ENCODE peak calls at places on chromosomes 13 and 19, in four cellular contexts. E, M, I and D are unnamed samples.

GRCh38 chr19:17025361-17025760 is 1.2 kb downstream of the CPAMD8 start:
- DNase-seq in E (no peak), M (no peak), I (no peak), D (no peak)

GRCh38 chr19:13079542-13079986 is 23.1 kb downstream of the LYL1 start:
- DNase-seq in E (peak; percentile 28), M (no peak), I (no peak), D (no peak)

GRCh38 chr19:55070755-55071502 is 4.7 kb upstream of the EPS8L1 start:
- DNase-seq in E (no peak), M (no peak), I (no peak), D (no peak)

GRCh38 chr13:99119686-99120085 is 81.0 kb upstream of the UBAC2 start:
- DNase-seq in E (no peak), M (no peak), I (no peak), D (no peak)

GRCh38 chr19:33000510-33000909 is 28.5 kb downstream of the FAAP24 start:
- DNase-seq in E (no peak), M (no peak), I (no peak), D (no peak)

GRCh38 chr19:42422576-42423461 is 4.4 kb downstream of the LIPE start:
- DNase-seq in E (no peak), M (peak; percentile 74), I (no peak), D (peak; percentile 64)

GRCh38 chr19:13913352-13913751 is 7.4 kb downstream of the CC2D1A start:
- DNase-seq in E (no peak), M (no peak), I (no peak), D (no peak)

GRCh38 chr19:12946092-12946845 is 607 bp downstream of the RAD23A start:
- DNase-seq in E (peak; percentile 81), M (peak; percentile 74), I (peak; percentile 68), D (peak; percentile 74)

GRCh38 chr19:44799627-44800257 is 9.2 kb upstream of the BCAM start:
- DNase-seq in E (no peak), M (no peak), I (no peak), D (no peak)

GRCh38 chr19:16062789-16063188 is 13.5 kb upstream of the TPM4 start:
- DNase-seq in E (peak; percentile 45), M (peak; percentile 69), I (peak; percentile 54), D (peak; percentile 67)

GRCh38 chr13:101747039-101747438 is 294.6 kb downstream of the ITGBL1 start:
- DNase-seq in E (no peak), M (no peak), I (no peak), D (no peak)

GRCh38 chr19:35745328-35746086 is at the start of the genes PSENEN and U2AF1L4:
- DNase-seq in E (peak; percentile 99), M (peak; percentile 84), I (peak; percentile 98), D (peak; percentile 93)

GRCh38 chr13:41222259-41222852 is 28.0 kb upstream of the KBTBD7 start:
- DNase-seq in E (peak; percentile 72), M (peak; percentile 47), I (peak; percentile 47), D (peak; percentile 68)

GRCh38 chr19:17339088-17339741 is 1.9 kb downstream of the GTPBP3 start:
- DNase-seq in E (no peak), M (no peak), I (no peak), D (no peak)

GRCh38 chr19:8071912-8072311 is 19.4 kb downstream of the CCL25 start:
- DNase-seq in E (no peak), M (no peak), I (no peak), D (no peak)

GRCh38 chr19:47761566-47761965 is 16.2 kb downstream of the NOP53 start:
- DNase-seq in E (no peak), M (no peak), I (no peak), D (no peak)

GRCh38 chr13:94419304-94419943 is 60.1 kb downstream of the DCT start:
- DNase-seq in E (peak; percentile 6), M (no peak), I (no peak), D (no peak)

GRCh38 chr19:40718774-40719391 is 2.0 kb downstream of the ITPKC start:
- DNase-seq in E (peak; percentile 49), M (no peak), I (peak; percentile 73), D (peak; percentile 60)

GRCh38 chr19:44611812-44612295 is 1.5 kb upstream of the IGSF23 start:
- DNase-seq in E (no peak), M (no peak), I (no peak), D (no peak)

GRCh38 chr19:48654299-48655059 is 8.5 kb upstream of the CA11 start:
- DNase-seq in E (no peak), M (no peak), I (no peak), D (no peak)

GRCh38 chr13:48403151-48403631 is 9.7 kb downstream of the LPAR6 start:
- DNase-seq in E (no peak), M (no peak), I (no peak), D (no peak)

GRCh38 chr13:106919638-106920037 is 351.7 kb upstream of the ARGLU1 start:
- DNase-seq in E (peak; percentile 99), M (no peak), I (peak; percentile 43), D (no peak)

GRCh38 chr19:46984077-46985010 is 35.3 kb upstream of the NPAS1 start:
- DNase-seq in E (peak; percentile 40), M (no peak), I (no peak), D (no peak)

GRCh38 chr19:58218899-58219298 is 9.8 kb upstream of the ZNF544 start:
- DNase-seq in E (peak; percentile 20), M (no peak), I (no peak), D (no peak)

DNA sequence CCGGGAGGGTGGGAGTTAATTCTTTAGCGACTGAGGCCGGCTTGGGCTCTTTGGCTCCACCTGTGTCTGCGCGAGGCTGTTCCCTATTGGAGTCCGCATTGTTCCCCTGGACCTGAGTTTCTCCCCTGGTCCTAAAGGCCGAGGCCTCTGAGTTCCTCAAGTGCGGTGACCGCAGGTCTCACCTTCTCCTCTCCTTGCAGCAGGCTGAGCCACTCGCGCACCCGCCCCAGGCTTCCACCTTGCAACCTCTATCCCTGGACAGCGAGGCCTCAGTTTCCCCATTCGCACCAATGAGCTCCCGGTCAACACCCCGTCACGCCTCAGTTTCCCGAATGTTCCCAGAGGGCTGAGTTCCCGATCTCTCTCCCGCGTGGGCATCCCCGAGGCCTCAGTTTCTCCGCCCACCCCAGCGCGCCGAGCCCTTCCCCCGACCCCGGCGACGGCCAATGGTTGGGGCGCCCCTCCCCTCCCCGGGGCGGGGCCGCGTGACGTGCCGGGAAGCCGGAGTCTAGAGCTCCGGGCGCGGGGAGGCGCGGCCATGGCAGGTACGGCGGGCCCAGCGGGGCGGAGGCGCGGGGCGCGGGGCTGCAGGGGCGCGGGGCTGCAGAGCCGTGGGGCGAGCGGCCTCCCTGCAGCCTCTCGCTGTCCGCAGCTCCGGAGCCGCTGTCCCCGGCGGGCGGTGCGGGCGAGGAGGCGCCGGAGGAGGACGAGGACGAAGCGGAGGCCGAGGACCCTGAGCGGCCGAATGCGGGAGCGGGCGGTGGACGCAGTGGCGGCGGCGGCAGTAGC is at the start of gene MPND:
- DNase-seq in E (peak; percentile 83), M (peak; percentile 95), I (peak; percentile 92), D (peak; percentile 92)
- TF ChIP-seq CTCF in E (peak; percentile 47), M (no peak), I (peak; percentile 9), D (no peak)

GRCh38 chr13:109764474-109765292 is 21.7 kb downstream of the IRS2 start:
- DNase-seq in E (no peak), M (no peak), I (no peak), D (no peak)
- TF ChIP-seq CTCF in E (no peak), M (no peak), I (no peak), D (no peak)

GRCh38 chr13:27775943-27776342 is 16.3 kb upstream of the GSX1 start:
- DNase-seq in E (no peak), M (no peak), I (no peak), D (no peak)

GRCh38 chr13:27774169-27774568 is 18.1 kb upstream of the GSX1 start:
- DNase-seq in E (no peak), M (no peak), I (no peak), D (peak; percentile 47)

GRCh38 chr13:27774651-27775050 is 17.6 kb upstream of the GSX1 start:
- DNase-seq in E (no peak), M (no peak), I (no peak), D (no peak)

GRCh38 chr13:27772651-27773425 is 19.4 kb upstream of the GSX1 start:
- DNase-seq in E (no peak), M (no peak), I (no peak), D (no peak)

GRCh38 chr13:27770809-27771208 is 21.5 kb upstream of the GSX1 start:
- DNase-seq in E (peak; percentile 17), M (no peak), I (no peak), D (peak; percentile 66)
- TF ChIP-seq CTCF in E (peak; percentile 51), M (no peak), I (no peak), D (peak; percentile 51)

DNA sequence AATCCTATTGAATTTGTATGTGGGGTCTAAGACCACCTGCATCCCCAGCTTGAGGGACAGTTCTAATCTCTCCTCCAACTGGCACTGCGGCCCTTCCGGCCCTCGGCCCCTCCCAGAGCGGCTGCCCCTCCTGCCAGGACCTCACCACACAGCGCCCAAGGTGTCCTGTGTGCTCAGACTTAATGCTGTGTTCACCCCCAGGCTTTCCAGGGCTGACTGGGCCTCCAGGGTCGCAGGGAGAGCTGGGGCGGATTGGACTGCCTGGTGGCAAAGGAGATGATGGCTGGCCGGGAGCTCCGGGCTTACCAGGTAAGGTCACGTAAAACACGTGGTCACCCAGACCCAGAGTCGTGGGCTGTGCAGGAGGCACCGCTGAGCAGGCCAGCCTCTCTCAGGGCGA is 69.7 kb downstream of the RAB20 start:
- DNase-seq in E (no peak), M (no peak), I (no peak), D (no peak)
- TF ChIP-seq CTCF in E (no peak), M (no peak), I (no peak), D (no peak)

DNA sequence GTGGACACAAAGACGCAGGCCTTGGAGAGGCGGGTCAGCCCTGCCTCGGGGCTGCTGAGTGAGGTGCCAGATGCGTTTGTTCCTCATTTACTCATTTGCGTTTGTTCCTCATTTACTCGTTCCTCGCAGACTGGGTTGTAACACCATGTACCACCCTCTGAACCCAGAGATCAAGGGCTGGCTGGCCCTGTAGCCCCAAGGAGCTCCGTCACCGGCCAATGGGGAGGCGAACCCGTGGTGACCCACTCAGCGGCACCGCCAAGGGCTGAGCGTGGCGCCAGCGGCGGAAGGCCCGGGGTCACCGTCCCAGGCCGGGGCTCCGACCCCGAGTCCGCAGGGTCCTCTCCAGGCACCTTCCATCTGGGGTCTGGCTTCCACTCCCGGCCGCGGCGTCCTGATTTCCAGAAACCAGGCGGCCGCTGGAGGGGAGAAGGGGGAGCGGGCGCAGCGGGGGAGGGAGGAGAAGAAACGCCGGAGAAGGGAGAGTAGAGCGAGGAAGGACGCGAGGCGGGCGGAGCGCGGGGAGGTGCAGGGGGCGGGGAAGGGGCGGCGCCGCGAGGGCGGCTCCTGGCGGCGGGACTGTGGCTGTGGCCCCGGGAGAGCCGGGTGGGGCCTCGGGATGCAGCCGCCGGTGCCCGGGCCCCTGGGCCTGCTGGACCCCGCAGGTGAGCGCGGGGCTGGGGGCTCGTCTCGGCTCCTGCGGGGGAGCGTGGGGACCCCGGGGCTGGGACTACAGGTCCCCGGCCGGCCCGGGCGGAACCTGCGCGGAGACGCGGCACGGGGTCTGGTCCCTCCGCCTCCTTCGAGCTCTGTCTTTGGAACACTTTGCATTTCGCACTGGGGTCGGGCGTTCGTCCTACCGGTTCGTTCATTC is at the start of gene TMEM255B:
- DNase-seq in E (peak; percentile 81), M (peak; percentile 98), I (peak; percentile 82), D (peak; percentile 96)
- TF ChIP-seq CTCF in E (peak; percentile 28), M (peak; percentile 56), I (peak; percentile 20), D (no peak)

GRCh38 chr13:54449922-54450321 is 1421.3 kb downstream of the OLFM4 start:
- DNase-seq in E (no peak), M (no peak), I (no peak), D (no peak)
- TF ChIP-seq CTCF in E (no peak), M (no peak), I (no peak), D (no peak)

GRCh38 chr13:19888799-19889198 is 25.4 kb upstream of the ZMYM5 start:
- DNase-seq in E (peak; percentile 22), M (no peak), I (no peak), D (no peak)
- TF ChIP-seq CTCF in E (no peak), M (peak; percentile 43), I (no peak), D (peak; percentile 14)

GRCh38 chr19:4624733-4625362 is 14.5 kb upstream of the TNFAIP8L1 start:
- DNase-seq in E (peak; percentile 42), M (no peak), I (no peak), D (peak; percentile 55)
- TF ChIP-seq CTCF in E (peak; percentile 49), M (no peak), I (no peak), D (no peak)